ENCODE peak calls at places on chromosomes 3 and 15, in ten cellular contexts. E is ovary, D is retinal pigment epithelial cell, X is PC-3, Z is bronchial epithelial cell, N is endodermal cell, L is fibroblast of pulmonary artery, U is left ventricle myocardium inferior, J is body of pancreas, M is prostate gland. C is an unnamed sample.

GRCh38 chr3:143648708-143649107 is 199.6 kb downstream of the SLC9A9 start:
- DNase-seq in Z (peak), E (no peak), L (no peak), N (peak), D (no peak), U (no peak), M (no peak), J (no peak), X (peak), C (no peak)

GRCh38 chr3:183533410-183534132 is 21.9 kb downstream of the KLHL6 start:
- DNase-seq in X (no peak), M (no peak), U (no peak), D (no peak), Z (no peak), E (no peak), J (no peak), N (peak), L (no peak), C (no peak)

GRCh38 chr3:104018541-104018940 is 1348.2 kb upstream of the ALCAM start:
- DNase-seq in M (no peak), U (no peak), L (no peak), X (peak), D (peak), J (no peak), N (no peak), E (no peak), Z (peak), C (no peak)

GRCh38 chr15:42919308-42919707 is 1.3 kb downstream of the TTBK2 start:
- DNase-seq in E (no peak), L (peak), M (no peak), Z (peak), U (no peak), D (no peak), J (no peak), X (no peak), N (no peak), C (no peak)

GRCh38 chr15:62999923-63000484 is 42.5 kb upstream of the TPM1 start:
- DNase-seq in M (no peak), Z (peak), E (no peak), U (peak), L (no peak), J (no peak), N (peak), X (no peak), D (no peak), C (no peak)

GRCh38 chr3:141050913-141051632 is at the start of gene SPSB4:
- DNase-seq in N (peak), Z (peak), D (peak), U (peak), M (no peak), J (peak), X (no peak), E (no peak), L (peak), C (no peak)

GRCh38 chr15:40340038-40340739 is 550 bp downstream of the CCDC9B start:
- DNase-seq in E (peak), N (no peak), J (peak), Z (no peak), X (peak), L (peak), M (peak), U (peak), D (no peak), C (no peak)

GRCh38 chr3:10665611-10666010 is 150.4 kb upstream of the SLC6A11 start:
- DNase-seq in J (no peak), N (no peak), L (no peak), U (no peak), Z (no peak), D (no peak), E (no peak), X (no peak), M (no peak), C (no peak)

GRCh38 chr3:39290255-39290654 is 10.4 kb upstream of the CX3CR1 start:
- DNase-seq in U (no peak), L (peak), D (no peak), J (no peak), E (no peak), N (no peak), M (no peak), X (no peak), Z (peak), C (no peak)

GRCh38 chr3:195032106-195032759 is 238.7 kb downstream of the XXYLT1 start:
- DNase-seq in E (no peak), X (peak), J (no peak), L (no peak), U (no peak), N (peak), D (no peak), Z (no peak), M (no peak), C (no peak)

GRCh38 chr3:136141891-136142290 is 54.2 kb downstream of the MSL2 start:
- DNase-seq in L (no peak), N (no peak), Z (peak), D (no peak), M (no peak), X (peak), U (no peak), E (no peak), J (no peak), C (no peak)

GRCh38 chr3:57179580-57180410 is 14.6 kb upstream of the IL17RD start:
- DNase-seq in J (no peak), D (no peak), L (peak), U (no peak), Z (peak), N (no peak), X (peak), M (no peak), E (no peak), C (no peak)

GRCh38 chr3:45978348-45978747 is 17.3 kb downstream of the FYCO1 start:
- DNase-seq in Z (peak), J (peak), M (peak), L (no peak), D (no peak), X (peak), U (no peak), E (no peak), N (no peak), C (peak)

GRCh38 chr3:169914321-169914720 is 2.9 kb downstream of the SAMD7 start:
- DNase-seq in X (peak), Z (peak), D (peak), E (no peak), N (no peak), J (no peak), M (no peak), L (peak), U (no peak), C (no peak)

GRCh38 chr3:63051920-63052319 is 176.7 kb upstream of the CADPS start:
- DNase-seq in Z (peak), J (peak), U (no peak), N (peak), X (no peak), L (peak), E (no peak), D (peak), M (no peak), C (no peak)

GRCh38 chr3:98897701-98898100 is 3.8 kb downstream of the DCBLD2 start:
- DNase-seq in N (no peak), L (no peak), U (no peak), M (no peak), D (no peak), E (no peak), X (no peak), J (no peak), Z (no peak), C (no peak)
- H3K4me3 ChIP-seq in N (peak), L (peak), U (peak), M (no peak), D (peak), E (no peak), X (peak), J (no peak), Z (no peak), C (no peak)

GRCh38 chr15:91853501-91853967 is at the start of gene SLCO3A1:
- DNase-seq in N (peak), J (peak), M (peak), U (peak), X (no peak), Z (no peak), D (no peak), L (peak), E (peak), C (no peak)
- TF ChIP-seq CTCF in N (no peak), J (no peak), M (no peak), U (no peak), X (no peak), Z (no peak), D (no peak), L (no peak), E (no peak), C (no peak)

DNA sequence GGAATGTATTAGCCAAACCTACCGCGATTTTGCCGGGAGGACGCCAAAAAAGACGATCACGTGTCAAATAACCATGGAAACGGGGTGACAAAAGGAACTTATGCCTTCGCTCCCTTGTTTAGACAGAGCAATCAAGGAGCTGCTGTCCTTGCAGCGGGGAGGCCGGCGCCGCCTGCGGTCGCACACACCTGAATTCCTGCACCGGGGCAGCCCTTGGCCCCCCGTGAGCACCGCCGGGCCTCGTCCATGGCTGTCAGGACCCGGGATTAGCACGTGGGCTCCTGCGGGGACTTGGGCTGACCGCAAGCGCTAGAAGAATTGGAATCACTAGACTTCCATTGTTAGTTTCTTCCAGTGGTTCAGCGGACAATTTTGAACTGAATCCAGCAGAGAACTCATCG is 193.1 kb downstream of the SHQ1 start:
- DNase-seq in X (peak), N (peak), E (no peak), U (no peak), L (peak), D (no peak), J (peak), Z (no peak), M (peak), C (no peak)
- H3K4me3 ChIP-seq in X (peak), N (no peak), E (no peak), U (peak), L (no peak), D (peak), J (no peak), Z (no peak), M (no peak), C (no peak)

GRCh38 chr3:197501879-197502620 is 53.7 kb downstream of the BDH1 start:
- DNase-seq in J (no peak), N (peak), E (no peak), M (no peak), L (peak), X (peak), Z (peak), U (no peak), D (no peak), C (no peak)
- TF ChIP-seq CTCF in J (no peak), N (peak), E (no peak), M (peak), L (peak), X (peak), Z (peak), U (peak), D (peak), C (peak)